ENCODE peak calls at places on chromosomes 1 and 21, in seven cellular contexts. P, L, O, F, X, Z and K are unnamed samples.
A peak's percentile ranks its signal among the peaks of the same experiment; 100 is the strongest.

GRCh38 chr1:32741417-32742131 is 39.0 kb upstream of the SYNC start:
- DNase-seq in P (peak; percentile 76), L (no peak), O (no peak), F (no peak), X (no peak), Z (peak; percentile 15), K (peak; percentile 61)

GRCh38 chr1:222114536-222115156 is 372.8 kb upstream of the DUSP10 start:
- DNase-seq in P (no peak), L (no peak), O (no peak), F (no peak), X (no peak), Z (no peak), K (no peak)

GRCh38 chr1:38852780-38853179 is 6.8 kb downstream of the RRAGC start:
- DNase-seq in P (no peak), L (no peak), O (no peak), F (no peak), X (no peak), Z (no peak), K (no peak)

GRCh38 chr1:69858534-69858933 is 290.8 kb downstream of the LRRC7 start:
- DNase-seq in P (no peak), L (no peak), O (no peak), F (no peak), X (no peak), Z (no peak), K (no peak)

GRCh38 chr1:237098517-237098916 is 56.5 kb downstream of the RYR2 start:
- DNase-seq in P (no peak), L (no peak), O (no peak), F (no peak), X (no peak), Z (no peak), K (no peak)

GRCh38 chr1:116853680-116854191 is 56.0 kb upstream of the PTGFRN start:
- DNase-seq in P (peak; percentile 56), L (no peak), O (no peak), F (peak; percentile 88), X (no peak), Z (no peak), K (peak; percentile 87)

GRCh38 chr1:66313446-66313845 is 220.5 kb upstream of the SGIP1 start:
- DNase-seq in P (no peak), L (no peak), O (no peak), F (peak; percentile 31), X (no peak), Z (no peak), K (no peak)

GRCh38 chr1:64750092-64750491 is 5.2 kb downstream of the RAVER2 start:
- DNase-seq in P (no peak), L (no peak), O (no peak), F (no peak), X (no peak), Z (no peak), K (peak; percentile 9)

GRCh38 chr1:19606817-19607706 is 37.0 kb upstream of the NBL1 start:
- DNase-seq in P (no peak), L (no peak), O (no peak), F (no peak), X (peak; percentile 25), Z (peak; percentile 43), K (no peak)

GRCh38 chr21:39033878-39034589 is 149.2 kb downstream of the PSMG1 start:
- DNase-seq in P (no peak), L (no peak), O (no peak), F (peak; percentile 40), X (no peak), Z (no peak), K (peak; percentile 94)

GRCh38 chr1:200556005-200556404 is 64.5 kb downstream of the KIF14 start:
- DNase-seq in P (no peak), L (no peak), O (no peak), F (no peak), X (no peak), Z (no peak), K (no peak)

GRCh38 chr1:30664103-30664755 is 59.2 kb downstream of the MATN1 start:
- DNase-seq in P (no peak), L (no peak), O (no peak), F (no peak), X (no peak), Z (no peak), K (peak; percentile 36)

GRCh38 chr1:176102700-176103244 is 104.3 kb downstream of the COP1 start:
- DNase-seq in P (no peak), L (no peak), O (no peak), F (no peak), X (no peak), Z (no peak), K (no peak)

GRCh38 chr1:223504741-223505140 is 111.5 kb downstream of the CCDC185 start:
- DNase-seq in P (peak; percentile 90), L (no peak), O (no peak), F (peak; percentile 69), X (no peak), Z (peak; percentile 6), K (peak; percentile 72)

GRCh38 chr1:228141871-228142615 is 2.0 kb downstream of the GUK1 start:
- DNase-seq in P (peak; percentile 20), L (no peak), O (peak; percentile 21), F (no peak), X (no peak), Z (no peak), K (peak; percentile 32)

GRCh38 chr1:156480411-156481192 is 20.0 kb downstream of the MEF2D start:
- DNase-seq in P (peak; percentile 50), L (no peak), O (no peak), F (no peak), X (peak; percentile 80), Z (no peak), K (peak; percentile 44)